ENCODE peak calls at places on chromosomes 4 and X, in ten cellular contexts. S is H7; B is breast epithelium; Y is colonic mucosa; N is astrocyte; Q is psoas muscle; W is CD8-positive, alpha-beta T cell; A is bronchial epithelial cell; I is neural progenitor cell; R is left ventricle myocardium inferior. U is an unnamed sample.
A peak's percentile ranks its signal among the peaks of the same experiment; 100 is the strongest.

GRCh38 chrX:20967725-20968124 is 406.5 kb upstream of the CNKSR2 start:
- DNase-seq in Q (no peak), I (no peak), W (no peak), Y (no peak), R (no peak), N (no peak), A (no peak), B (no peak), S (no peak), U (no peak)

GRCh38 chrX:24375732-24376131 is 15.3 kb downstream of the SUPT20HL1 start:
- DNase-seq in W (no peak), Y (no peak), Q (no peak), N (no peak), R (no peak), S (no peak), I (peak; percentile 23), B (no peak), A (no peak), U (no peak)

GRCh38 chrX:116961872-116962582 is 499.3 kb upstream of the CT83 start:
- DNase-seq in W (no peak), N (no peak), I (no peak), Y (no peak), A (peak; percentile 17), S (peak; percentile 6), R (no peak), B (no peak), Q (no peak), U (no peak)

GRCh38 chr4:41024556-41025491 is 189.5 kb downstream of the APBB2 start:
- DNase-seq in B (no peak), Q (no peak), R (no peak), W (no peak), S (no peak), N (peak; percentile 48), I (peak; percentile 4), Y (no peak), A (peak; percentile 79), U (no peak)

GRCh38 chr4:85968945-85969830 is 390.7 kb downstream of the MAPK10 start:
- DNase-seq in Q (no peak), A (peak; percentile 57), N (peak; percentile 67), S (peak; percentile 23), R (no peak), I (peak; percentile 57), B (no peak), Y (no peak), W (no peak), U (no peak)

GRCh38 chr4:20444599-20445337 is 193.1 kb downstream of the SLIT2 start:
- DNase-seq in A (no peak), W (no peak), R (no peak), Y (no peak), S (no peak), Q (no peak), N (no peak), B (no peak), I (no peak), U (no peak)

GRCh38 chrX:146278381-146278780 is 460.8 kb downstream of the SLITRK2 start:
- DNase-seq in N (no peak), R (no peak), Q (no peak), B (no peak), A (peak; percentile 0), Y (no peak), I (peak; percentile 34), W (no peak), S (no peak), U (no peak)

GRCh38 chr4:165627128-165627527 is 245.9 kb upstream of the TLL1 start:
- DNase-seq in A (no peak), B (no peak), N (no peak), S (no peak), I (no peak), Q (no peak), R (no peak), Y (no peak), W (no peak), U (no peak)

GRCh38 chr4:168478868-168479267 is 1.4 kb downstream of the DDX60L start:
- DNase-seq in S (no peak), R (no peak), I (no peak), B (no peak), Q (no peak), A (no peak), N (no peak), W (no peak), Y (no peak), U (no peak)

GRCh38 chr4:168472920-168473319 is 7.4 kb downstream of the DDX60L start:
- DNase-seq in I (no peak), S (no peak), Y (no peak), W (no peak), A (no peak), R (no peak), Q (no peak), N (no peak), B (no peak), U (no peak)

GRCh38 chr4:168475745-168476144 is 4.5 kb downstream of the DDX60L start:
- DNase-seq in S (peak; percentile 61), Q (no peak), N (no peak), A (peak; percentile 67), B (no peak), Y (no peak), W (no peak), I (peak; percentile 38), R (no peak), U (no peak)

GRCh38 chr4:168474660-168475320 is 5.5 kb downstream of the DDX60L start:
- DNase-seq in Y (no peak), Q (no peak), S (no peak), R (no peak), N (no peak), I (no peak), W (no peak), A (no peak), B (no peak), U (no peak)
- H3K4me3 ChIP-seq in Y (no peak overlapping the region), Q (no peak overlapping the region), S (no peak overlapping the region), R (no peak overlapping the region), N (no peak overlapping the region), I (no peak overlapping the region), W (no peak overlapping the region), A (no peak overlapping the region), B (no peak overlapping the region), U (no peak overlapping the region)

DNA sequence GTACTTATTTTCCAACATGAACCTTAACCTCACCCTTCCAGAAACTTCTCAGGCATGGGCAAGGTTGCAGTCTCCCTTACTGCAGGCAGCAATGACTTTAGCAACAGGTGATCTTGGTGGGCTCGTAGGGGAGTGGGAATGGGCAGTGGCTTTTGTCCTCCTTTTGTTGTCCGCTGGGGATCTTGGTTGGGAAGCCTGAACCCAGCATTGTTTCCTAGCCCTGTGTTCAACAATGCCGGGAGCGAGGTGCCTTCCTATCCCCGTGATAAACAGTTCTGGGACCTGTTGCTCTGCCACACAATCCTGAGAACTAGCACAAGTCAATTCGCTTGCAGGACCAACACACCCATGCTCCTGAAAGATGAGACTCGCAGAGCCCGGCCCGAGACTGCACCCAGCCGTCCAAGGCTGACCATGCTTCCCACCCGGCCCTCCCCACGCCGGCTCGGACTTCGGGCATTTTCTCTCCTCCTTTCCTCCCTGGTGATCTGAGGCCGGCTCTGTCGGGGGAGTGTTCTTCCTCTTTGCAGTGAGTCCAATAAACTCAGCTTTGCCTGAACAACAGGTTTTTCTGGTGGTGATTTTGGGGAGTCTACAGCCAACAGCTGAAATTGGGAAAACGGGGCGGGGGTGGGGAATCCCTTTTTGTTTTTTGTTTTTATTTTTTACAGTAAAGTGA is 20.2 kb downstream of the IRAK1 start:
- DNase-seq in Y (no peak), Q (no peak), R (no peak), B (no peak), I (peak; percentile 49), S (no peak), N (no peak), A (no peak), W (no peak), U (no peak)
- H3K4me3 ChIP-seq in Y (no peak overlapping the region), Q (no peak overlapping the region), R (no peak overlapping the region), B (peak overlapping the region; percentile 29), I (no peak overlapping the region), S (no peak overlapping the region), N (no peak overlapping the region), A (peak overlapping the region; percentile 9), W (no peak overlapping the region), U (no peak overlapping the region)

DNA sequence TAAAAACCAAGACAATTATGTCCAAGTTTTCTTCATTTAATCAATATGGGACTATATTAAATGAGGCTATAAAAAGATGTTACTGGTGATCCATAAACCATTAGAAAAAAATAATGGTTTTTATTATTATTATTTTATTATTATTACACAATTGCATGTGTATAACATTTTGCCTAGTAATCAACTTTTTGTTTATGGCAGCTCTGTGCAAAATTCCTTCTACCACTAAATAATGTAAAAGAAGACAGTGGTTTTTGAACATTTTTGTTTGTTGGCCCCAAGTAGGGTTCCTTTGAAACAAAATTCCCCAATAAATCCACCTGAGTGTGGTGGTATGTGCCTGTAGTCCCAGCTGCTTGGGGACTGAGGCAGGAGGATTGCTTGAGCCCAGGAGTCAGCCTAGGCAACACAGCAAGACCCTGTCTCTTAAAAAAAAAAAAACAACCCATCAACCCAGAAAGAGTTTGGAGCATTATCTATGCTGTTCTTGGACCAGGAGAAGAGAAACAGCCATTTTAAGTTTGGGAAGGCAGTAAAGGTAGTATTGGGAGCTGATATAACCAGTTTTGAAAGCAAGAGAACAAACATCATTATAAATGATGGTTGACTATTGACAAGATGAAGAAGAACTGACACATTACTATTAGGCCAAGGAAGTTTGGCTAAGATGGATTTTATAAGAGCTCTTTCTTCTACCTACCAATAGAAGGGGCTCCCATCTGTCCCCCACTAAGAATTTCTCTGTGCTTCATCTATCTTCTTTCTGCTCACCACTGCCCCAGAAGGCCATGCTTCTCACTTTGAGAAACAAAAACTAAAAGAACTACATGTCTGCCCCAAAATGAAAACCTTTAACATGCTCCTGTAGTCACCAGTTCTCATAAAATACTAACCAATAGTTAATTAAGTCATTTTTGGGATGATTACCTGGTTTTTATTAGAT is 2.2 kb downstream of the TMEM156 start:
- DNase-seq in R (no peak), A (no peak), N (no peak), Q (no peak), B (no peak), Y (no peak), W (no peak), S (no peak), I (no peak), U (no peak)
- H3K4me3 ChIP-seq in R (no peak overlapping the region), A (peak overlapping the region; percentile 7), N (peak overlapping the region; percentile 20), Q (no peak overlapping the region), B (no peak overlapping the region), Y (no peak overlapping the region), W (peak overlapping the region; percentile 49), S (no peak overlapping the region), I (no peak overlapping the region), U (peak overlapping the region; percentile 53)

GRCh38 chr4:113644398-113644797 is 117.1 kb downstream of the CAMK2D start:
- DNase-seq in S (no peak), W (no peak), I (no peak), Q (no peak), N (no peak), A (no peak), R (no peak), Y (no peak), B (no peak), U (no peak)

GRCh38 chr4:113646456-113646809 is 115.1 kb downstream of the CAMK2D start:
- DNase-seq in S (peak; percentile 11), B (no peak), R (no peak), W (no peak), Q (peak; percentile 15), I (peak; percentile 57), A (peak; percentile 71), N (peak; percentile 26), Y (peak; percentile 74), U (no peak)

GRCh38 chr4:113643505-113643904 is 118.0 kb downstream of the CAMK2D start:
- DNase-seq in N (no peak), Y (no peak), A (no peak), W (no peak), Q (no peak), S (no peak), R (no peak), B (no peak), I (no peak), U (no peak)

GRCh38 chr4:113645288-113645687 is 116.2 kb downstream of the CAMK2D start:
- DNase-seq in B (no peak), Y (no peak), Q (no peak), A (no peak), N (no peak), W (no peak), R (no peak), S (no peak), I (no peak), U (no peak)

GRCh38 chr4:113645771-113646455 is 115.6 kb downstream of the CAMK2D start:
- DNase-seq in Q (no peak), B (no peak), Y (peak; percentile 74), A (peak; percentile 88), W (no peak), S (peak; percentile 4), R (no peak), N (peak; percentile 93), I (peak; percentile 11), U (no peak)
- H3K4me3 ChIP-seq in Q (no peak overlapping the region), B (no peak overlapping the region), Y (no peak overlapping the region), A (no peak overlapping the region), W (no peak overlapping the region), S (no peak overlapping the region), R (no peak overlapping the region), N (no peak overlapping the region), I (no peak overlapping the region), U (no peak overlapping the region)